ENCODE peak calls at places on chromosome 22, in seven cellular contexts. Z is stimulated activated CD4-positive, alpha-beta T cell treated with anti-CD3 and anti-CD28 coated beads, Interleukin-12 subunit alpha, Interleukin-12 subunit beta, amount 100 ng/mL, for 48 hours; I is HT-29; P is GM10248; E is cardiac muscle cell; K is NCI-H1092 treated with DMSO at 0.1 percent for 48 hours; M is GM23338. N is an unnamed sample.

GRCh38 chr22:30754971-30755759 is 60.5 kb downstream of the OSBP2 start:
- DNase-seq in Z (peak; percentile 49), I (peak; percentile 77), P (peak; percentile 85), E (peak; percentile 87), K (peak; percentile 41), M (peak; percentile 92), N (peak; percentile 88)

GRCh38 chr22:20093437-20093836 is 13.4 kb downstream of the DGCR8 start:
- DNase-seq in Z (no peak), I (no peak), P (no peak), E (no peak), K (no peak), M (no peak), N (peak; percentile 96)

GRCh38 chr22:23216331-23217170 is 36.2 kb downstream of the BCR start:
- DNase-seq in Z (peak; percentile 42), I (no peak), P (no peak), E (no peak), K (no peak), M (no peak), N (no peak)

GRCh38 chr22:50733521-50734342 is 4.3 kb upstream of the ACR start:
- DNase-seq in Z (no peak), I (no peak), P (no peak), E (peak; percentile 15), K (no peak), M (no peak), N (peak; percentile 80)

GRCh38 chr22:20175597-20175900 is 24.7 kb upstream of the CCDC188 start:
- DNase-seq in Z (no peak), I (no peak), P (no peak), E (no peak), K (no peak), M (no peak), N (no peak)

GRCh38 chr22:39178206-39179111 is 26.0 kb upstream of the CBX7 start:
- DNase-seq in Z (no peak), I (no peak), P (no peak), E (peak; percentile 79), K (no peak), M (no peak), N (no peak)

GRCh38 chr22:31586137-31586920 is 75.7 kb downstream of the PISD start:
- DNase-seq in Z (no peak), I (no peak), P (no peak), E (peak; percentile 91), K (no peak), M (no peak), N (no peak)

GRCh38 chr22:27011131-27011530 is 353.7 kb downstream of the MIAT start:
- DNase-seq in Z (no peak), I (no peak), P (no peak), E (no peak), K (no peak), M (no peak), N (no peak)

GRCh38 chr22:24937114-24937513 is 9.4 kb downstream of the LHFPL7 start:
- DNase-seq in Z (no peak), I (peak; percentile 36), P (no peak), E (peak; percentile 52), K (peak; percentile 60), M (peak; percentile 66), N (no peak)